ENCODE peak calls at places on chromosomes 7 and 10, in eight cellular contexts. W is astrocyte of the spinal cord; M is T-helper 9 cell; O is activated T-helper 1 cell treated with anti-CD3 and anti-CD28 coated beads, Interleukin-12 subunit alpha, Interleukin-12 subunit beta, Interleukin-2, Interleukin-4 antibody, amounts not matched to agents 30 ng/mL and 10 ng/mL and 1 ng/mL, durations not matched to agents 14 hours and 24 hours and 36 hours; C is occipital lobe; N is cerebellar cortex; G is NCI-H524; T is choroid plexus epithelial cell. K is an unnamed sample.

GRCh38 chr7:40859965-40860543 is 725.2 kb downstream of the SUGCT start:
- DNase-seq in M (no peak), N (no peak), O (no peak), C (no peak), T (no peak), G (no peak), W (no peak), K (no peak)

GRCh38 chr10:62815373-62816111 is 624 bp downstream of the EGR2 start:
- DNase-seq in C (no peak), O (no peak), G (no peak), M (peak; percentile 9), W (peak; percentile 33), T (peak; percentile 26), N (no peak), K (no peak)

GRCh38 chr7:122199171-122199570 is 55.1 kb upstream of the AASS start:
- DNase-seq in M (no peak), W (no peak), O (no peak), T (peak; percentile 18), C (no peak), G (no peak), N (peak; percentile 18), K (no peak)

GRCh38 chr10:75658496-75658895 is 227.1 kb downstream of the LRMDA start:
- DNase-seq in M (no peak), W (no peak), G (no peak), T (no peak), N (no peak), O (no peak), C (no peak), K (no peak)

GRCh38 chr10:93695720-93696119 is 6.7 kb downstream of the FRA10AC1 start:
- DNase-seq in T (peak; percentile 4), N (peak; percentile 11), W (no peak), C (no peak), M (no peak), O (no peak), G (peak; percentile 25), K (no peak)

GRCh38 chr7:29995652-29996051 is 6.1 kb upstream of the SCRN1 start:
- DNase-seq in N (no peak), M (no peak), C (no peak), W (no peak), G (no peak), T (peak; percentile 29), O (no peak), K (no peak)

GRCh38 chr10:130973127-130973839 is 338.2 kb downstream of the TCERG1L start:
- DNase-seq in O (no peak), C (no peak), W (no peak), M (no peak), N (no peak), G (no peak), T (no peak), K (no peak)

GRCh38 chr10:89515031-89515841 is 20.2 kb downstream of the SLC16A12 start:
- DNase-seq in O (no peak), N (no peak), T (peak; percentile 99), C (no peak), G (no peak), M (no peak), W (peak; percentile 99), K (no peak)

GRCh38 chr10:8278099-8278498 is 223.6 kb downstream of the GATA3 start:
- DNase-seq in W (no peak), N (no peak), O (no peak), G (no peak), C (no peak), M (no peak), T (no peak), K (no peak)

GRCh38 chr10:80480852-80481251 is 26.7 kb downstream of the TSPAN14 start:
- DNase-seq in N (no peak), W (no peak), O (no peak), C (no peak), M (no peak), G (no peak), T (no peak), K (no peak)

GRCh38 chr7:130922206-130923112 is 188.5 kb upstream of the KLF14 start:
- DNase-seq in T (no peak), C (no peak), O (no peak), N (no peak), W (no peak), M (no peak), G (no peak), K (no peak)

GRCh38 chr7:156892086-156892800 is 740 bp downstream of the LMBR1 start:
- DNase-seq in G (no peak), O (peak; percentile 59), M (peak; percentile 60), C (no peak), W (no peak), N (peak; percentile 21), T (no peak), K (peak; percentile 52)

GRCh38 chr7:12028508-12028907 is 182.6 kb upstream of the TMEM106B start:
- DNase-seq in T (peak; percentile 19), M (no peak), O (no peak), W (peak; percentile 42), G (no peak), C (no peak), N (no peak), K (no peak)

GRCh38 chr7:143214789-143215679 is 6.8 kb upstream of the TAS2R40 start:
- DNase-seq in W (peak; percentile 87), N (peak; percentile 89), T (peak; percentile 93), G (peak; percentile 59), M (peak; percentile 46), C (peak; percentile 15), O (peak; percentile 57), K (peak; percentile 43)

GRCh38 chr10:74419491-74420466 is 268.8 kb downstream of the ADK start:
- DNase-seq in M (peak; percentile 6), N (peak; percentile 19), W (peak; percentile 29), T (peak; percentile 53), G (peak; percentile 18), O (peak; percentile 2), C (no peak), K (no peak)

GRCh38 chr7:25951414-25952276 is 200.4 kb upstream of the NFE2L3 start:
- DNase-seq in G (no peak), C (peak; percentile 42), O (no peak), T (peak; percentile 9), N (peak; percentile 31), W (no peak), M (no peak), K (no peak)

GRCh38 chr7:138663741-138664710 is 37.1 kb downstream of the SVOPL start:
- DNase-seq in G (peak; percentile 37), C (no peak), W (peak; percentile 6), O (no peak), N (no peak), T (peak; percentile 45), M (no peak), K (no peak)

GRCh38 chr10:70619271-70620019 is 16.9 kb upstream of the PRF1 start:
- DNase-seq in T (peak; percentile 58), G (no peak), C (no peak), M (no peak), O (no peak), W (peak; percentile 36), N (peak; percentile 10), K (peak; percentile 40)

GRCh38 chr10:50576245-50576815 is 47.4 kb downstream of the SGMS1 start:
- DNase-seq in O (no peak), W (no peak), M (no peak), N (no peak), T (no peak), G (no peak), C (peak; percentile 63), K (no peak)

GRCh38 chr10:47421057-47421952 is 37.2 kb upstream of the ZNF488 start:
- DNase-seq in N (no peak), G (no peak), C (no peak), W (peak; percentile 84), T (peak; percentile 86), O (no peak), M (no peak), K (no peak)

GRCh38 chr10:113907166-113907565 is 52.7 kb downstream of the NHLRC2 start:
- DNase-seq in O (no peak), M (no peak), C (no peak), W (peak; percentile 91), N (no peak), G (no peak), T (peak; percentile 95), K (no peak)

GRCh38 chr7:23893942-23894890 is 184.2 kb downstream of the STK31 start:
- DNase-seq in T (peak; percentile 18), O (peak; percentile 24), W (no peak), N (no peak), C (no peak), M (no peak), G (no peak), K (peak; percentile 9)

GRCh38 chr7:4871930-4872675 is 10.3 kb upstream of the PAPOLB start:
- DNase-seq in G (no peak), C (no peak), N (no peak), W (no peak), T (no peak), M (no peak), O (no peak), K (no peak)

GRCh38 chr10:21534611-21535493 is 820 bp downstream of the MLLT10 start:
- DNase-seq in N (peak; percentile 59), W (peak; percentile 54), C (peak; percentile 65), G (no peak), T (peak; percentile 59), M (peak; percentile 39), O (peak; percentile 39), K (no peak)

GRCh38 chr10:895324-895723 is 36.2 kb downstream of the LARP4B start:
- DNase-seq in T (no peak), O (no peak), C (no peak), G (no peak), W (no peak), N (no peak), M (no peak), K (no peak)

GRCh38 chr10:93074137-93074596 is 474 bp downstream of the CYP26A1 start:
- DNase-seq in O (no peak), T (no peak), W (no peak), C (no peak), G (no peak), M (no peak), N (no peak), K (peak; percentile 67)

GRCh38 chr7:117673839-117674238 is 194.0 kb downstream of the CFTR start:
- DNase-seq in M (no peak), O (no peak), T (peak; percentile 81), G (no peak), N (peak; percentile 20), C (no peak), W (peak; percentile 64), K (no peak)

GRCh38 chr7:101255841-101256240 is 11.0 kb upstream of the FIS1 start:
- DNase-seq in C (no peak), G (no peak), N (no peak), M (no peak), W (no peak), O (no peak), T (no peak), K (no peak)